ENCODE peak calls at places on chromosomes 5 and 9, in six cellular contexts. Y is lower leg skin, J is heart right ventricle, I is OCI-LY7, X is IMR-90, G is nephron progenitor cell. O is an unnamed sample.

GRCh38 chr5:94173100-94173499 is 431.7 kb upstream of the POU5F2 start:
- DNase-seq in J (no peak), I (no peak), X (no peak), G (no peak), Y (no peak), O (no peak)

GRCh38 chr5:94199566-94199965 is 418.8 kb downstream of the KIAA0825 start:
- DNase-seq in I (no peak), J (no peak), Y (no peak), X (no peak), G (no peak), O (no peak)

GRCh38 chr5:97929383-97929782 is 746.3 kb upstream of the RIOK2 start:
- DNase-seq in I (no peak), X (peak; percentile 69), Y (no peak), J (no peak), G (no peak), O (no peak)

GRCh38 chr5:141149812-141150211 is at the start of gene PCDHB6:
- DNase-seq in J (no peak), X (peak; percentile 3), I (no peak), Y (no peak), G (no peak), O (no peak)

GRCh38 chr9:88403340-88403739 is 15.1 kb downstream of the SPIN1 start:
- DNase-seq in J (no peak), I (no peak), Y (no peak), G (no peak), X (no peak), O (no peak)

GRCh38 chr5:132215329-132215728 is 12.3 kb downstream of the P4HA2 start:
- DNase-seq in G (no peak), X (peak; percentile 98), J (peak; percentile 93), Y (peak; percentile 89), I (no peak), O (no peak)

GRCh38 chr5:38595149-38595725 is 38.8 kb upstream of the LIFR start:
- DNase-seq in X (peak; percentile 61), G (no peak), I (no peak), Y (no peak), J (no peak), O (no peak)

GRCh38 chr9:89721971-89722530 is 117.2 kb downstream of the GADD45G start:
- DNase-seq in Y (no peak), G (no peak), X (no peak), J (no peak), I (no peak), O (no peak)

GRCh38 chr5:9523090-9523813 is 22.6 kb downstream of the SEMA5A start:
- DNase-seq in J (no peak), X (peak; percentile 53), G (no peak), Y (no peak), I (no peak), O (no peak)

GRCh38 chr9:117574099-117574498 is 130.1 kb upstream of the TLR4 start:
- DNase-seq in X (no peak), I (no peak), Y (no peak), G (no peak), J (no peak), O (no peak)

GRCh38 chr9:91207889-91208651 is 153.6 kb downstream of the AUH start:
- DNase-seq in Y (no peak), X (peak; percentile 71), J (no peak), I (peak; percentile 94), G (no peak), O (no peak)

GRCh38 chr5:154779105-154779504 is 23.9 kb downstream of the LARP1 start:
- DNase-seq in Y (no peak), X (peak; percentile 93), I (no peak), J (no peak), G (no peak), O (no peak)

GRCh38 chr9:127742435-127743088 is 7.5 kb upstream of the TOR2A start:
- DNase-seq in Y (peak; percentile 73), I (no peak), X (peak; percentile 62), J (no peak), G (peak; percentile 90), O (no peak)

GRCh38 chr5:151924564-151925395 is at the start of gene GLRA1:
- DNase-seq in J (peak; percentile 57), I (peak; percentile 37), X (peak; percentile 31), G (peak; percentile 94), Y (no peak), O (no peak)

GRCh38 chr5:35819656-35820055 is 37.0 kb upstream of the IL7R start:
- DNase-seq in I (no peak), J (no peak), Y (no peak), X (no peak), G (no peak), O (no peak)

GRCh38 chr9:4904322-4905134 is 80.5 kb upstream of the JAK2 start:
- DNase-seq in I (no peak), G (no peak), X (peak; percentile 74), Y (no peak), J (no peak), O (no peak)

GRCh38 chr9:8456327-8456726 is 656.7 kb upstream of the DMAC1 start:
- DNase-seq in G (no peak), J (no peak), Y (peak; percentile 15), I (no peak), X (no peak), O (no peak)

GRCh38 chr9:95079461-95079860 is 238.0 kb downstream of the FANCC start:
- DNase-seq in Y (no peak), J (no peak), I (no peak), X (no peak), G (no peak), O (no peak)

GRCh38 chr5:138303365-138303764 is 28.2 kb downstream of the CDC25C start:
- DNase-seq in J (no peak), Y (no peak), I (no peak), G (no peak), X (peak; percentile 68), O (no peak)

GRCh38 chr9:96073531-96074284 is 198.2 kb downstream of the ERCC6L2 start:
- DNase-seq in X (no peak), J (no peak), G (no peak), Y (no peak), I (no peak), O (no peak)

GRCh38 chr5:132714456-132715307 is 22.7 kb downstream of the KIF3A start:
- DNase-seq in I (peak; percentile 12), G (no peak), X (peak; percentile 15), Y (no peak), J (no peak), O (no peak)

GRCh38 chr9:137240321-137240840 is 706 bp upstream of the TUBB4B start:
- DNase-seq in J (peak; percentile 79), X (peak; percentile 61), Y (peak; percentile 68), G (peak; percentile 65), I (peak; percentile 74), O (no peak)

GRCh38 chr5:146082798-146083197 is 22.6 kb downstream of the PLAC8L1 start:
- DNase-seq in Y (no peak), X (no peak), I (no peak), G (no peak), J (no peak), O (no peak)

GRCh38 chr9:99262949-99263418 is 40.9 kb downstream of the SEC61B start:
- DNase-seq in X (no peak), Y (no peak), J (no peak), G (no peak), I (no peak), O (no peak)

GRCh38 chr9:99266136-99267023 is 44.3 kb downstream of the SEC61B start:
- DNase-seq in Y (peak; percentile 55), G (peak; percentile 82), J (peak; percentile 68), X (peak; percentile 68), I (peak; percentile 77), O (peak; percentile 66)

GRCh38 chr9:99259231-99259918 is 37.3 kb downstream of the SEC61B start:
- DNase-seq in I (peak; percentile 74), Y (peak; percentile 70), G (peak; percentile 34), J (peak; percentile 87), X (no peak), O (peak; percentile 79)

GRCh38 chr9:99261923-99262322 is 39.8 kb downstream of the SEC61B start:
- DNase-seq in Y (no peak), G (no peak), X (no peak), I (no peak), J (no peak), O (no peak)

DNA sequence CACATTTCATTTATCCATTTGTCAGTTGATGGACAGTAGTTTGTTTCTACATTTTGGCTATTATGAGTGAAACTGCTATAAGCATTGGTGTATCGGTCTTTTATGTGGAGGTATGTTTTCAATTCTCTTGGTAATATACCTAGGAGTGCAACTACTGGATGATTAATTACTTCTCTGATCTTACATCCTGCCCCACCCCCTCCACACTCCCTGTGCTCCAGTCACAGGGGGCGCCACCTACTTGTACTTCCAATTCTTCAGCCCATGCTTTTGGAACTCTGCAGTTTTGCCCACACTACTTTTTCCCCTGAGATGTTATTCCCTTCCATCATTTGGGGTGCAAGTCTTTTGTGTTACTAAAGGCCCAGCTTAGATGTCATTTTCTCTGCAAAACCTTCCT is 42.0 kb downstream of the SEC61B start:
- DNase-seq in G (peak; percentile 8), X (no peak), I (no peak), J (no peak), Y (no peak), O (no peak)
- TF ChIP-seq CTCF in G (no peak), X (peak; percentile 33), I (peak; percentile 65), J (no peak), Y (no peak), O (peak; percentile 31)

DNA sequence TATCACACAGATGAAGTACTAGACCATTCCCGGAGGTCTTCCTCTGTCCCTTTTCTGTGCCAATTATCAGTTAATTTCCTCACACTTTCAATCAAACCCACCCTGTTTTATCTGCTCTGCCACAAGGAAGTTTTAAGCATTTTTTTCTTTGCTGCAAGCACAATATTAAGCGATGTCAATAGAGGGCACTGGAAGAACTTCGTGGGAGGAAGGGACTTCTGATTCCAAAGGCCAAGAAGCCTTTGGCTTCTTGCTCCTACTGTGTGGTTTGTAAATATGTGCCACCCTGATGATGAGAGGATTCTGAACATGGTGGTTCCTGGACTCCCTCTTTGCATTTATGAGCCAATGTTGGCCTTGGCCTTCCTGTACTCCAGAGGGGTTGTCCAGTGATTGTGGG is 1712.5 kb upstream of the C9orf72 start:
- DNase-seq in X (no peak), I (no peak), J (no peak), G (no peak), Y (no peak), O (no peak)
- TF ChIP-seq CTCF in X (no peak), I (peak; percentile 13), J (no peak), G (no peak), Y (no peak), O (no peak)

GRCh38 chr9:135087899-135088347 is 455 bp downstream of the OLFM1 start:
- DNase-seq in I (no peak), X (no peak), G (peak; percentile 47), J (no peak), Y (no peak), O (no peak)

GRCh38 chr9:135085830-135086546 is 1.5 kb upstream of the OLFM1 start:
- DNase-seq in Y (peak; percentile 65), X (peak; percentile 43), G (peak; percentile 94), J (peak; percentile 73), I (peak; percentile 26), O (no peak)

GRCh38 chr9:135086597-135087488 is 625 bp upstream of the OLFM1 start:
- DNase-seq in I (no peak), J (no peak), G (no peak), X (no peak), Y (no peak), O (no peak)

GRCh38 chr9:135088348-135088978 is 995 bp downstream of the OLFM1 start:
- DNase-seq in J (no peak), X (no peak), Y (no peak), I (no peak), G (no peak), O (no peak)

GRCh38 chr9:135087489-135087791 is at the start of gene OLFM1:
- DNase-seq in Y (peak; percentile 50), X (peak; percentile 46), I (no peak), G (peak; percentile 87), J (peak; percentile 81), O (no peak)
- TF ChIP-seq CTCF in Y (no peak), X (peak; percentile 60), I (no peak), G (peak; percentile 60), J (peak; percentile 81), O (no peak)

GRCh38 chr5:54959673-54960418 is 25.5 kb downstream of the ESM1 start:
- DNase-seq in X (no peak), J (no peak), I (peak; percentile 25), Y (no peak), G (peak; percentile 21), O (no peak)
- TF ChIP-seq CTCF in X (peak; percentile 22), J (no peak), I (peak; percentile 74), Y (no peak), G (no peak), O (no peak)

O was measured in CD14-positive monocyte.